ENCODE peak calls at places on chromosomes 5 and 9, in seven cellular contexts. M, I, K, L, G, X and P are unnamed samples.

GRCh38 chr9:133975511-133975910 is 16.6 kb downstream of the VAV2 start:
- DNase-seq in L (no peak), K (no peak), M (no peak), G (no peak), X (no peak), I (no peak), P (no peak)

GRCh38 chr5:133396187-133396621 is 216.1 kb downstream of the FSTL4 start:
- DNase-seq in I (no peak), L (no peak), X (no peak), G (no peak), M (no peak), K (peak), P (no peak)

GRCh38 chr5:169988947-169989346 is 8.7 kb upstream of the INSYN2B start:
- DNase-seq in X (no peak), K (no peak), I (no peak), L (no peak), M (peak), G (no peak), P (no peak)

GRCh38 chr5:33662721-33663435 is 222.1 kb downstream of the TARS1 start:
- DNase-seq in G (no peak), I (no peak), L (peak), M (no peak), X (peak), K (no peak), P (no peak)

GRCh38 chr9:91422832-91423711 is 560 bp downstream of the NFIL3 start:
- DNase-seq in L (peak), X (peak), K (peak), G (peak), M (peak), I (peak), P (no peak)

GRCh38 chr5:171513591-171513990 is 94.1 kb downstream of the FGF18 start:
- DNase-seq in I (no peak), L (no peak), G (no peak), M (peak), K (no peak), X (peak), P (no peak)

GRCh38 chr5:50325237-50325832 is 115.8 kb downstream of the EMB start:
- DNase-seq in G (no peak), I (no peak), M (peak), X (peak), K (no peak), L (peak), P (peak)

GRCh38 chr5:33794550-33795300 is 97.1 kb downstream of the ADAMTS12 start:
- DNase-seq in G (peak), L (peak), I (no peak), K (no peak), X (peak), M (no peak), P (no peak)

GRCh38 chr9:124135813-124136365 is 121.9 kb upstream of the NEK6 start:
- DNase-seq in I (no peak), X (no peak), L (no peak), G (no peak), K (no peak), M (no peak), P (no peak)

GRCh38 chr5:40675396-40676133 is 4.2 kb upstream of the PTGER4 start:
- DNase-seq in I (no peak), X (no peak), L (no peak), M (no peak), K (no peak), G (no peak), P (no peak)

GRCh38 chr9:137070201-137070905 is at the start of gene SAPCD2:
- DNase-seq in X (peak), M (peak), K (peak), G (peak), I (peak), L (peak), P (no peak)

GRCh38 chr9:137069508-137070071 is 767 bp downstream of the SAPCD2 start:
- DNase-seq in M (no peak), X (no peak), L (no peak), G (no peak), K (peak), I (no peak), P (no peak)

GRCh38 chr9:137068539-137069507 is 1.5 kb downstream of the SAPCD2 start:
- DNase-seq in I (no peak), L (no peak), M (no peak), K (no peak), G (no peak), X (no peak), P (no peak)

GRCh38 chr9:137071282-137071681 is 925 bp upstream of the SAPCD2 start:
- DNase-seq in I (no peak), M (no peak), L (no peak), K (no peak), X (no peak), G (no peak), P (no peak)

DNA sequence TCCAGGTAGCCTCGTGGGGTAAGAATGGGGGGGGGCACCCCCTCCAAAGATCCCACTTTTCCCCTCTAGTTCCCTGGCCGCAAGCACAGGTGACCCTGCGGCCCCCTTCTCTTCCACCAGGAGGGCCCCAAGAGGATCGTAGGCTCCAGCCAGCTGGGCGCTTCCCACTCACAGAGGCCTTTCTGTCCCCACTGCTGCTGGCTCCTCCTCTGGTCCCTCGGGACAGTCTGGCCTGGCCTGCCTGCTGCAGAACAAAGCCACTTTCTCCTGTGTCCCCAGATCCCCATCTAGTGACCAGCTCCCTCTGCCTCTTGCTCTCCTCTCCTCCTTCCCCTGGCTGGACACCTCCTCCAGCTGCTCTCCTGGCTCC is 534 bp upstream of the SAPCD2 start:
- DNase-seq in L (no peak), X (no peak), G (no peak), K (no peak), I (no peak), M (no peak), P (no peak)
- TF ChIP-seq CTCF in L (no peak), X (peak), G (peak), K (no peak), I (no peak), M (no peak), P (no peak)

DNA sequence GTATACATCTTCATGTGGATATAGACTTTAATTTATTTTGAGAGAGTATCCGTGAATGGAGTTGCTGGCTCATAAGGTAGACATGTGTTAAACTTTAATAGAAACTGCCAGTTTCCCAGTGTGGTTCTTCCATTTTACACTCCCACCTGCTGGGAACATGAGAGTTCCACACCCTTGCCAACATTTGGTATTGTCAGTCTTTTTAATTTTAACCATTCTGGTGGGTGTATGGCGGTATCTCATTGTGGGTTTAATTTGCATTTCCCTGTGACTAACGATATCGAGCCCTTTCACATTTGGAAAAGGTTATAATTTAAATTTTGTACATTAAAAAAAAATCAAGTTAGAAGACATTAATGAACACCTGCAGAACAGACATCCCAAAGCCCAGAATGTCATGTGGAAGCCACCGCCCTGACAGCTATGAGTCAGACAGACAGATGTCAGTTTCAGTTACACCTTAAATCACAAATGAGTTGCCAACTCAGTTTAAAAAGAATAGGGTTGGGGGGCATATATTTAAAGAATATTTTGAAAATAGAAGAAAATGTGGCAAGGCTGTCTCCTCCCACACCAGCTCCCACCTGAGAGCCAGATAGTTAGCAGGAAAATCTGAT is 36.9 kb downstream of the ANKRD33B start:
- DNase-seq in K (no peak), M (peak), I (no peak), L (peak), X (peak), G (peak), P (no peak)
- TF ChIP-seq CTCF in K (no peak), M (no peak), I (no peak), L (no peak), X (no peak), G (peak), P (no peak)

GRCh38 chr5:142915038-142915437 is 144.9 kb downstream of the ARHGAP26 start:
- DNase-seq in L (no peak), I (no peak), K (no peak), M (no peak), X (no peak), G (no peak), P (no peak)

GRCh38 chr5:142918959-142919635 is 148.9 kb downstream of the ARHGAP26 start:
- DNase-seq in L (no peak), G (no peak), I (no peak), M (no peak), K (no peak), X (no peak), P (no peak)

GRCh38 chr5:142913728-142914338 is 143.7 kb downstream of the ARHGAP26 start:
- DNase-seq in K (no peak), M (peak), I (no peak), G (peak), L (no peak), X (no peak), P (no peak)

GRCh38 chr5:142911775-142912174 is 141.6 kb downstream of the ARHGAP26 start:
- DNase-seq in L (no peak), I (no peak), K (no peak), M (no peak), G (no peak), X (no peak), P (no peak)

DNA sequence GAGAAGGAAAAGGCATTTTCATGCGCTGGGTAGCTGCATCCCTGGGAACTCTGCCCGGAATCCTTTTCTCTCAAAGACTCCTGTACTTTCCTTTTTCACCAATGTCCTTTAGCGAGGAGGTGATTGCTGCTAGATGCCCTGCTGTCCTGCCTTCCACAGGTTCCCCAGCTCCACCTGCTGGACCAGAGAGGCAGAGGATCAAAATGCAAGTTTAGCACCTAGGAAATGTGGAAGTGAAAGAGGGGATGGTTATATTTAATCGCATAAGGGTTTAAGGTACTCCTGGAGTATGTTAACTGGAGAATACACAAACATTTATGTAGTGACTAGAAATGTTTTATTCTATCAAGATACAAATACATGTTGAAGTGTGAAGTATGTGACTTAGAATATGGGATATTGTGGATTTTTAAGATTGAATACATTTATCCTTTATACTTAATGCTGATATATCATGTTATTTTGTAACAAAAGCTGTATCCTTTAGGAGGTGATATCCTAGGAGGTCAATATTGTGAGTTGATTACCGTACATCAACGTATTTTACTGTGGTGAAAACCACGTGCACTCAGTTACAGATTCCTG is 145.8 kb downstream of the ARHGAP26 start:
- DNase-seq in G (peak), K (peak), M (peak), L (no peak), X (peak), I (no peak), P (no peak)
- TF ChIP-seq CTCF in G (peak), K (peak), M (peak), L (peak), X (peak), I (no peak), P (peak)

GRCh38 chr9:82492274-82492673 is 503.7 kb downstream of the SPATA31D1 start:
- DNase-seq in M (no peak), L (no peak), K (no peak), G (no peak), X (no peak), I (no peak), P (no peak)
- TF ChIP-seq CTCF in M (peak), L (no peak), K (no peak), G (no peak), X (no peak), I (no peak), P (peak)

DNA sequence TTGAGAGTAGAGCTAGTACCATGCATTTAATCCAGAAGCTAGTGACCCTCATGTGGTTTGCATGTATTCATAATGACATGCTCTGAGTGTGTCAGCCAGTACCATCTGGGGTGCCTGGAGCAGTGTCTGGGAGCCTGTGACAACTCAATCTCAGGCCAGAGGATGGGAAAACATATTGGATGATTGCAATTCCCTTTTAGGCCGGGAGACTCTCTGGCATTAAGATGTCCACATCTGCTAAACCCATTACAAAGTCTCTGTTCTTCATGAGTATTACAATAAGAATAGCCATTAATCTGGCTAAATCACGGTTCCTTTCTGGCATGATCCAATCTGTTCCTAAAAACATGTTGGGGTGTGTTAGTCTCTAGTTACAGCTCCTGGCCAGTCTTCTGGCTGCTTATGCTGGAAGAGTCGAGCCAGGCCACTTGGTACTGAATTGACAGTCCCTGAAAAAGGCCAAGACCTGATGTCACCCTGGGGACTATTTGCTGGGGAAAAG is 475.8 kb downstream of the ENC1 start:
- DNase-seq in L (no peak), I (no peak), G (no peak), X (no peak), K (no peak), M (no peak), P (no peak)
- TF ChIP-seq CTCF in L (no peak), I (no peak), G (no peak), X (no peak), K (no peak), M (no peak), P (no peak)

GRCh38 chr5:77645158-77645994 is 6.9 kb upstream of the OTP start:
- DNase-seq in M (no peak), K (peak), I (no peak), G (no peak), L (no peak), X (no peak), P (no peak)
- TF ChIP-seq CTCF in M (peak), K (peak), I (no peak), G (peak), L (no peak), X (peak), P (peak)